ENCODE peak calls at places on chromosomes 13 and 19, in seven cellular contexts. One of them, this sample, is unnamed.
A peak's percentile ranks its signal among the peaks of the same experiment; 100 is the strongest.

GRCh38 chr19:49515767-49516166 is 3.3 kb downstream of the FCGRT start:
- DNase-seq in neural progenitor cell: no peak
- DNase-seq in heart left ventricle: no peak
- DNase-seq in A549: no peak
- DNase-seq in adipocyte: no peak
- DNase-seq in CD4-positive, CD25-positive, alpha-beta regulatory T cell: no peak
- DNase-seq in BE2C: no peak
- DNase-seq in this sample: no peak

GRCh38 chr19:4548238-4548584 is 8.4 kb upstream of the LRG1 start:
- DNase-seq in adipocyte: no peak
- DNase-seq in BE2C: no peak
- DNase-seq in heart left ventricle: no peak
- DNase-seq in A549: no peak
- DNase-seq in CD4-positive, CD25-positive, alpha-beta regulatory T cell: no peak
- DNase-seq in neural progenitor cell: no peak
- DNase-seq in this sample: no peak

GRCh38 chr13:100301418-100301817 is 212.5 kb downstream of the PCCA start:
- DNase-seq in CD4-positive, CD25-positive, alpha-beta regulatory T cell: no peak
- DNase-seq in A549: no peak
- DNase-seq in BE2C: peak; percentile 73
- DNase-seq in heart left ventricle: no peak
- DNase-seq in adipocyte: no peak
- DNase-seq in neural progenitor cell: no peak
- DNase-seq in this sample: no peak

GRCh38 chr13:45367995-45368394 is 27.0 kb upstream of the TPT1 start:
- DNase-seq in adipocyte: no peak
- DNase-seq in heart left ventricle: no peak
- DNase-seq in CD4-positive, CD25-positive, alpha-beta regulatory T cell: no peak
- DNase-seq in neural progenitor cell: no peak
- DNase-seq in BE2C: no peak
- DNase-seq in A549: no peak
- DNase-seq in this sample: no peak

GRCh38 chr13:98915563-98916348 is 62.1 kb downstream of the DOCK9 start:
- DNase-seq in CD4-positive, CD25-positive, alpha-beta regulatory T cell: no peak
- DNase-seq in neural progenitor cell: no peak
- DNase-seq in BE2C: no peak
- DNase-seq in A549: no peak
- DNase-seq in adipocyte: no peak
- DNase-seq in heart left ventricle: no peak
- DNase-seq in this sample: no peak

GRCh38 chr19:15913830-15914229 is 16.0 kb upstream of the CYP4F2 start:
- DNase-seq in CD4-positive, CD25-positive, alpha-beta regulatory T cell: no peak
- DNase-seq in neural progenitor cell: no peak
- DNase-seq in BE2C: no peak
- DNase-seq in A549: no peak
- DNase-seq in heart left ventricle: no peak
- DNase-seq in adipocyte: no peak
- DNase-seq in this sample: no peak

GRCh38 chr19:54014920-54015560 is 23.6 kb downstream of the CACNG6 start:
- DNase-seq in CD4-positive, CD25-positive, alpha-beta regulatory T cell: no peak
- DNase-seq in heart left ventricle: no peak
- DNase-seq in A549: no peak
- DNase-seq in BE2C: no peak
- DNase-seq in neural progenitor cell: no peak
- DNase-seq in adipocyte: no peak
- DNase-seq in this sample: no peak

GRCh38 chr13:58792854-58793253 is 1161.3 kb downstream of the PCDH17 start:
- DNase-seq in neural progenitor cell: no peak
- DNase-seq in heart left ventricle: no peak
- DNase-seq in BE2C: no peak
- DNase-seq in adipocyte: no peak
- DNase-seq in A549: no peak
- DNase-seq in CD4-positive, CD25-positive, alpha-beta regulatory T cell: no peak
- DNase-seq in this sample: no peak

GRCh38 chr13:92575782-92576181 is 650.8 kb upstream of the GPC6 start:
- DNase-seq in neural progenitor cell: no peak
- DNase-seq in heart left ventricle: no peak
- DNase-seq in A549: no peak
- DNase-seq in adipocyte: no peak
- DNase-seq in CD4-positive, CD25-positive, alpha-beta regulatory T cell: no peak
- DNase-seq in BE2C: no peak
- DNase-seq in this sample: no peak

GRCh38 chr19:48558018-48558684 is 6.2 kb downstream of the SULT2B1 start:
- DNase-seq in A549: peak; percentile 96
- DNase-seq in heart left ventricle: no peak
- DNase-seq in neural progenitor cell: no peak
- DNase-seq in BE2C: no peak
- DNase-seq in adipocyte: peak; percentile 11
- DNase-seq in CD4-positive, CD25-positive, alpha-beta regulatory T cell: no peak
- DNase-seq in this sample: peak; percentile 80

GRCh38 chr19:38736036-38736412 is 8.2 kb downstream of the CAPN12 start:
- DNase-seq in neural progenitor cell: peak; percentile 82
- DNase-seq in heart left ventricle: peak; percentile 45
- DNase-seq in A549: peak; percentile 80
- DNase-seq in adipocyte: peak; percentile 65
- DNase-seq in CD4-positive, CD25-positive, alpha-beta regulatory T cell: peak; percentile 49
- DNase-seq in BE2C: peak; percentile 54
- DNase-seq in this sample: no peak

GRCh38 chr19:40611900-40612698 is 10.9 kb downstream of the LTBP4 start:
- DNase-seq in A549: no peak
- DNase-seq in CD4-positive, CD25-positive, alpha-beta regulatory T cell: no peak
- DNase-seq in neural progenitor cell: no peak
- DNase-seq in adipocyte: no peak
- DNase-seq in heart left ventricle: no peak
- DNase-seq in BE2C: no peak
- DNase-seq in this sample: no peak

GRCh38 chr13:52849727-52850395 is 1.4 kb upstream of the PCDH8 start:
- DNase-seq in neural progenitor cell: peak; percentile 40
- DNase-seq in A549: no peak
- DNase-seq in adipocyte: no peak
- DNase-seq in heart left ventricle: no peak
- DNase-seq in CD4-positive, CD25-positive, alpha-beta regulatory T cell: no peak
- DNase-seq in BE2C: no peak
- DNase-seq in this sample: no peak

GRCh38 chr19:46489445-46490272 is 6.0 kb downstream of the PNMA8B start:
- DNase-seq in heart left ventricle: peak; percentile 57
- DNase-seq in neural progenitor cell: peak; percentile 67
- DNase-seq in adipocyte: peak; percentile 64
- DNase-seq in BE2C: peak; percentile 62
- DNase-seq in A549: no peak
- DNase-seq in CD4-positive, CD25-positive, alpha-beta regulatory T cell: no peak
- DNase-seq in this sample: no peak

GRCh38 chr13:21925720-21926119 is 254.8 kb downstream of the FGF9 start:
- DNase-seq in CD4-positive, CD25-positive, alpha-beta regulatory T cell: no peak
- DNase-seq in A549: no peak
- DNase-seq in adipocyte: no peak
- DNase-seq in BE2C: no peak
- DNase-seq in neural progenitor cell: no peak
- DNase-seq in heart left ventricle: no peak
- DNase-seq in this sample: no peak

GRCh38 chr19:41352609-41353465 is 885 bp downstream of the TGFB1 start:
- DNase-seq in BE2C: peak; percentile 72
- DNase-seq in adipocyte: peak; percentile 79
- DNase-seq in A549: peak; percentile 99
- DNase-seq in neural progenitor cell: peak; percentile 81
- DNase-seq in heart left ventricle: peak; percentile 76
- DNase-seq in CD4-positive, CD25-positive, alpha-beta regulatory T cell: peak; percentile 80
- DNase-seq in this sample: no peak

GRCh38 chr13:103859952-103860351 is 793.7 kb upstream of the SLC10A2 start:
- DNase-seq in adipocyte: no peak
- DNase-seq in A549: no peak
- DNase-seq in CD4-positive, CD25-positive, alpha-beta regulatory T cell: no peak
- DNase-seq in BE2C: no peak
- DNase-seq in neural progenitor cell: no peak
- DNase-seq in heart left ventricle: no peak
- DNase-seq in this sample: no peak

GRCh38 chr13:101230271-101230890 is 185.9 kb downstream of the NALCN start:
- DNase-seq in CD4-positive, CD25-positive, alpha-beta regulatory T cell: no peak
- DNase-seq in adipocyte: peak; percentile 31
- DNase-seq in heart left ventricle: no peak
- DNase-seq in neural progenitor cell: no peak
- DNase-seq in BE2C: no peak
- DNase-seq in A549: no peak
- DNase-seq in this sample: no peak

GRCh38 chr13:105213512-105213911 is 1322.0 kb downstream of the EFNB2 start:
- DNase-seq in A549: no peak
- DNase-seq in BE2C: peak; percentile 10
- DNase-seq in heart left ventricle: no peak
- DNase-seq in adipocyte: no peak
- DNase-seq in CD4-positive, CD25-positive, alpha-beta regulatory T cell: no peak
- DNase-seq in neural progenitor cell: peak; percentile 13
- DNase-seq in this sample: no peak

GRCh38 chr19:20287070-20287469 is 120.1 kb downstream of the ZNF486 start:
- DNase-seq in CD4-positive, CD25-positive, alpha-beta regulatory T cell: no peak
- DNase-seq in heart left ventricle: no peak
- DNase-seq in BE2C: no peak
- DNase-seq in adipocyte: no peak
- DNase-seq in A549: no peak
- DNase-seq in neural progenitor cell: no peak
- DNase-seq in this sample: no peak

GRCh38 chr19:18967358-18968146 is 26.5 kb upstream of the HOMER3 start:
- DNase-seq in BE2C: no peak
- DNase-seq in neural progenitor cell: no peak
- DNase-seq in adipocyte: peak; percentile 15
- DNase-seq in A549: no peak
- DNase-seq in CD4-positive, CD25-positive, alpha-beta regulatory T cell: no peak
- DNase-seq in heart left ventricle: peak; percentile 77
- DNase-seq in this sample: no peak

GRCh38 chr19:29526730-29527499 is 1.1 kb downstream of the VSTM2B start:
- DNase-seq in CD4-positive, CD25-positive, alpha-beta regulatory T cell: no peak
- DNase-seq in heart left ventricle: no peak
- DNase-seq in neural progenitor cell: peak; percentile 68
- DNase-seq in BE2C: no peak
- DNase-seq in adipocyte: no peak
- DNase-seq in A549: no peak
- DNase-seq in this sample: no peak

GRCh38 chr13:112765734-112766133 is 75.9 kb downstream of the ATP11A start:
- DNase-seq in BE2C: no peak
- DNase-seq in A549: no peak
- DNase-seq in CD4-positive, CD25-positive, alpha-beta regulatory T cell: no peak
- DNase-seq in neural progenitor cell: peak; percentile 29
- DNase-seq in heart left ventricle: no peak
- DNase-seq in adipocyte: no peak
- DNase-seq in this sample: no peak

GRCh38 chr19:47707135-47707925 is 5.9 kb upstream of the EHD2 start:
- DNase-seq in CD4-positive, CD25-positive, alpha-beta regulatory T cell: peak; percentile 66
- DNase-seq in heart left ventricle: peak; percentile 63
- DNase-seq in BE2C: peak; percentile 79
- DNase-seq in A549: peak; percentile 76
- DNase-seq in neural progenitor cell: peak; percentile 88
- DNase-seq in adipocyte: peak; percentile 91
- DNase-seq in this sample: peak; percentile 81

GRCh38 chr13:43072394-43072793 is 49.0 kb downstream of the DNAJC15 start:
- DNase-seq in neural progenitor cell: no peak
- DNase-seq in CD4-positive, CD25-positive, alpha-beta regulatory T cell: no peak
- DNase-seq in heart left ventricle: no peak
- DNase-seq in adipocyte: peak; percentile 15
- DNase-seq in BE2C: no peak
- DNase-seq in A549: no peak
- DNase-seq in this sample: no peak

GRCh38 chr13:73268306-73268705 is 209.5 kb downstream of the KLF5 start:
- DNase-seq in adipocyte: peak; percentile 39
- DNase-seq in CD4-positive, CD25-positive, alpha-beta regulatory T cell: no peak
- DNase-seq in heart left ventricle: no peak
- DNase-seq in BE2C: peak; percentile 47
- DNase-seq in A549: no peak
- DNase-seq in neural progenitor cell: no peak
- DNase-seq in this sample: no peak
- H3K4me1 ChIP-seq in adipocyte: no peaks in the 10 kb centered on the region
- H3K4me1 ChIP-seq in CD4-positive, CD25-positive, alpha-beta regulatory T cell: no peaks in the 10 kb centered on the region
- H3K4me1 ChIP-seq in heart left ventricle: peaks cover 5% of the 10 kb centered on the region
- H3K4me1 ChIP-seq in BE2C: no peaks in the 10 kb centered on the region
- H3K4me1 ChIP-seq in A549: peaks cover 5% of the 10 kb centered on the region
- H3K4me1 ChIP-seq in neural progenitor cell: no peaks in the 10 kb centered on the region
- H3K4me1 ChIP-seq in this sample: peaks cover 9% of the 10 kb centered on the region

GRCh38 chr19:7822910-7823515 is 7.0 kb upstream of the EVI5L start:
- DNase-seq in neural progenitor cell: no peak
- DNase-seq in CD4-positive, CD25-positive, alpha-beta regulatory T cell: no peak
- DNase-seq in heart left ventricle: no peak
- DNase-seq in adipocyte: no peak
- DNase-seq in A549: no peak
- DNase-seq in BE2C: no peak
- DNase-seq in this sample: no peak
- H3K4me1 ChIP-seq in neural progenitor cell: no peaks in the 10 kb centered on the region
- H3K4me1 ChIP-seq in CD4-positive, CD25-positive, alpha-beta regulatory T cell: no peaks in the 10 kb centered on the region
- H3K4me1 ChIP-seq in heart left ventricle: no peaks in the 10 kb centered on the region
- H3K4me1 ChIP-seq in adipocyte: no peaks in the 10 kb centered on the region
- H3K4me1 ChIP-seq in A549: no peaks in the 10 kb centered on the region
- H3K4me1 ChIP-seq in BE2C: no peaks in the 10 kb centered on the region
- H3K4me1 ChIP-seq in this sample: no peaks in the 10 kb centered on the region

GRCh38 chr19:11355160-11356073 is at the start of gene PLPPR2:
- DNase-seq in neural progenitor cell: peak; percentile 96
- DNase-seq in adipocyte: peak; percentile 98
- DNase-seq in A549: peak; percentile 56
- DNase-seq in heart left ventricle: peak; percentile 92
- DNase-seq in BE2C: peak; percentile 99
- DNase-seq in CD4-positive, CD25-positive, alpha-beta regulatory T cell: peak; percentile 82
- DNase-seq in this sample: peak; percentile 82
- H3K4me1 ChIP-seq in neural progenitor cell: no peaks in the 10 kb centered on the region
- H3K4me1 ChIP-seq in adipocyte: peaks cover 11% of the 10 kb centered on the region
- H3K4me1 ChIP-seq in A549: no peaks in the 10 kb centered on the region
- H3K4me1 ChIP-seq in heart left ventricle: peaks cover 10% of the 10 kb centered on the region
- H3K4me1 ChIP-seq in BE2C: peaks cover 4% of the 10 kb centered on the region
- H3K4me1 ChIP-seq in CD4-positive, CD25-positive, alpha-beta regulatory T cell: peaks cover 6% of the 10 kb centered on the region
- H3K4me1 ChIP-seq in this sample: peaks cover 15% of the 10 kb centered on the region

GRCh38 chr19:35462476-35462953 is 14.5 kb downstream of the FFAR2 start:
- DNase-seq in CD4-positive, CD25-positive, alpha-beta regulatory T cell: peak; percentile 83
- DNase-seq in A549: no peak
- DNase-seq in heart left ventricle: no peak
- DNase-seq in adipocyte: no peak
- DNase-seq in neural progenitor cell: no peak
- DNase-seq in BE2C: no peak
- DNase-seq in this sample: no peak

GRCh38 chr19:35460608-35461007 is 12.6 kb downstream of the FFAR2 start:
- DNase-seq in CD4-positive, CD25-positive, alpha-beta regulatory T cell: no peak
- DNase-seq in adipocyte: no peak
- DNase-seq in neural progenitor cell: no peak
- DNase-seq in heart left ventricle: no peak
- DNase-seq in A549: no peak
- DNase-seq in BE2C: no peak
- DNase-seq in this sample: no peak

GRCh38 chr19:35459414-35460082 is 11.5 kb downstream of the FFAR2 start:
- DNase-seq in CD4-positive, CD25-positive, alpha-beta regulatory T cell: no peak
- DNase-seq in BE2C: no peak
- DNase-seq in adipocyte: no peak
- DNase-seq in neural progenitor cell: no peak
- DNase-seq in A549: no peak
- DNase-seq in heart left ventricle: no peak
- DNase-seq in this sample: no peak

GRCh38 chr19:35458821-35459391 is 10.8 kb downstream of the FFAR2 start:
- DNase-seq in heart left ventricle: no peak
- DNase-seq in adipocyte: no peak
- DNase-seq in BE2C: no peak
- DNase-seq in neural progenitor cell: no peak
- DNase-seq in CD4-positive, CD25-positive, alpha-beta regulatory T cell: no peak
- DNase-seq in A549: no peak
- DNase-seq in this sample: no peak

DNA sequence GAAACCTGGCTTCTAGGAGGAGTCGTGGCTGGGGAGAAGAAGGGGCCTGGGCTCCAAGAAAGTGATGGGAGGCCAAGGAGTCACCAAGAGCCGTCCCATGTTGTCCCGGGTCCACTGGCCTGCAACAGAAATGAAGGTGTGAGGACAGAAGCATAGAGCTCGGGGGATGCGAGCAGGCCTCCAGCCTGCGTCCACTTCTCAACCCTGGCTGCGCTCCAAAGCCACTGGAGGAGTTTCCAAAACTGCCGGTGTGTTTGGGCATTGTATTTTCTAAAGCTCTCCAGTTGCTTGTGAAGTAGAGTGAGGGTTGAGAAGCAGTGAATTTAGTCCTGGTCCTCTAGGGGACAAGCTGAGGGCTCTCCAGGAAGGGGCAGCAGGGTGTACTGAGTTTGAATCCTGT is 13.0 kb downstream of the FFAR2 start:
- DNase-seq in BE2C: no peak
- DNase-seq in CD4-positive, CD25-positive, alpha-beta regulatory T cell: no peak
- DNase-seq in adipocyte: no peak
- DNase-seq in A549: no peak
- DNase-seq in heart left ventricle: no peak
- DNase-seq in neural progenitor cell: no peak
- DNase-seq in this sample: no peak
- H3K4me1 ChIP-seq in BE2C: peaks cover 5% of the 10 kb centered on the region
- H3K4me1 ChIP-seq in CD4-positive, CD25-positive, alpha-beta regulatory T cell: peaks cover 18% of the 10 kb centered on the region
- H3K4me1 ChIP-seq in adipocyte: peaks cover 22% of the 10 kb centered on the region
- H3K4me1 ChIP-seq in A549: peaks cover 17% of the 10 kb centered on the region
- H3K4me1 ChIP-seq in heart left ventricle: peaks cover 34% of the 10 kb centered on the region
- H3K4me1 ChIP-seq in neural progenitor cell: peaks cover 3% of the 10 kb centered on the region
- H3K4me1 ChIP-seq in this sample: no peaks in the 10 kb centered on the region

This sample was measured in HCT116.